ENCODE peak calls at places on chromosomes 6 and 20, in nine cellular contexts. J is H9, U is uterus, G is transverse colon, Y is lung, B is Peyer's patch, S is hepatocyte, H is PC-3, D is heart right ventricle. N is an unnamed sample.

GRCh38 chr6:4381379-4381778 is 246.0 kb upstream of the ECI2 start:
- DNase-seq in J (no peak), U (no peak), G (no peak), Y (no peak), B (no peak), S (no peak), H (no peak), D (peak), N (no peak)

GRCh38 chr20:24694157-24694726 is 224.8 kb downstream of the SYNDIG1 start:
- DNase-seq in J (peak), U (no peak), G (no peak), Y (peak), B (peak), S (no peak), H (no peak), D (peak), N (no peak)

GRCh38 chr20:49508435-49509199 is 26.1 kb upstream of the KCNB1 start:
- DNase-seq in J (peak), U (no peak), G (no peak), Y (no peak), B (no peak), S (peak), H (peak), D (no peak), N (peak)

GRCh38 chr20:57950764-57951163 is 240.9 kb upstream of the PMEPA1 start:
- DNase-seq in J (no peak), U (no peak), G (no peak), Y (no peak), B (peak), S (no peak), H (no peak), D (no peak), N (no peak)

GRCh38 chr20:3766381-3766780 is 1.2 kb downstream of the ADISSP start:
- DNase-seq in J (no peak), U (no peak), G (no peak), Y (no peak), B (no peak), S (no peak), H (no peak), D (no peak), N (no peak)

GRCh38 chr20:45128066-45128465 is 3.8 kb upstream of the WFDC12 start:
- DNase-seq in J (no peak), U (no peak), G (no peak), Y (no peak), B (no peak), S (no peak), H (peak), D (no peak), N (peak)

GRCh38 chr6:134750669-134751068 is 199.2 kb downstream of the ALDH8A1 start:
- DNase-seq in J (no peak), U (no peak), G (no peak), Y (no peak), B (no peak), S (no peak), H (no peak), D (no peak), N (no peak)

GRCh38 chr20:40564997-40565680 is 123.9 kb downstream of the MAFB start:
- DNase-seq in J (no peak), U (peak), G (no peak), Y (no peak), B (no peak), S (peak), H (peak), D (no peak), N (peak)

GRCh38 chr20:58795181-58795922 is 55.4 kb downstream of the GNAS-AS1 start:
- DNase-seq in J (no peak), U (no peak), G (no peak), Y (no peak), B (no peak), S (no peak), H (no peak), D (no peak), N (no peak)

GRCh38 chr6:11258260-11259237 is 26.1 kb upstream of the NEDD9 start:
- DNase-seq in J (no peak), U (no peak), G (peak), Y (no peak), B (peak), S (peak), H (no peak), D (no peak), N (no peak)

GRCh38 chr6:157148391-157149323 is 174.7 kb downstream of the TMEM242 start:
- DNase-seq in J (no peak), U (peak), G (peak), Y (no peak), B (no peak), S (no peak), H (peak), D (peak), N (peak)
- H3K27ac ChIP-seq in J (no peak), U (peak), G (peak), Y (peak), B (no peak), S (no peak), H (peak), D (peak), N (peak)

DNA sequence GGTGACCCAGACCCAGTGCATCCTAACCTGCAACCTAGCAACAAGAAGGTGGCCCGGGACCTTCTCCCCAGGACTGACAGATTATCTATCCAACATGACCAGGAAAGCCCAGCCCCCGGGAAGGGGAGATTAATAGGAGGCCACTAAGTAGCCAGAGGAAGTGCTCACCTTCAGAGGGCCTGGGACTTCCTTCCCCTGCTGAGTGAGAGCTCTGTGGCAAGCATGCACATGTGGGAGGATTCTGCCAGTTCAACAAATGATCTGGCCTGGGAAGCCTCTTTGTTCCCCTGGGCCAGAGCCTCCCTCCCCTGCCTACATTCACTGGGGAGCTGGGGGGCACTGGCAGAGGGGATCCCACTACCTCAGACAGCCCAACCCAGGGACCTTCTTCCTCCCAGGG is 39.6 kb downstream of the SHLD1 start:
- DNase-seq in J (no peak), U (no peak), G (no peak), Y (no peak), B (no peak), S (no peak), H (no peak), D (no peak), N (no peak)
- TF ChIP-seq CTCF in J (no peak), U (no peak), G (no peak), Y (no peak), B (no peak), S (no peak), H (no peak), D (no peak), N (no peak)

DNA sequence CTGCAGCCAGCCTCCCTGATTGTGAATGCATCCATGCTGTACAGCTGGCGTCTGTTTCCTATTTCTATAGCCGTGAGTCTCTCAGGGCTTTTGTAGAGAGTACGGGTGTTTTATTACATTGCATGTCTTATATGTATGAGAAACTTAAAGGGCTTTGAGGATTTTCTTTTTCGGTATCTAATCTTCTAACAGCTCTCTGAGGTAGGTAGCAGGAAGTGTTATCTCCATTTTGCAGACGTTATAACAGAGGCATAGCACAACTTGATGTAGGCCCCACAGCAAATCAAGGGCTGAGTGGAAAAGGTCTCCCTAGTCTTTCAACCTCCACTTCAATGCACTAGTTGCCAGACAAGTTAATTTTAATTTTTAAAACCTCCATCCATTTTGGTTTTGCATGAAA is 272.8 kb downstream of the PRL start:
- DNase-seq in J (no peak), U (no peak), G (no peak), Y (no peak), B (no peak), S (no peak), H (no peak), D (no peak), N (no peak)
- H3K27ac ChIP-seq in J (no peak), U (no peak), G (no peak), Y (no peak), B (no peak), S (no peak), H (no peak), D (no peak), N (no peak)

GRCh38 chr6:13487122-13488014 is at the start of gene GFOD1:
- DNase-seq in J (peak), U (peak), G (peak), Y (peak), B (peak), S (peak), H (peak), D (peak), N (peak)
- TF ChIP-seq CTCF in J (peak), U (peak), G (peak), Y (no peak), B (peak), S (no peak), H (peak), D (no peak), N (no peak)

GRCh38 chr6:166558156-166559025 is 28.1 kb downstream of the RAMACL start:
- DNase-seq in J (no peak), U (no peak), G (no peak), Y (no peak), B (no peak), S (no peak), H (peak), D (no peak), N (no peak)
- H3K27ac ChIP-seq in J (no peak), U (no peak), G (no peak), Y (no peak), B (no peak), S (no peak), H (no peak), D (no peak), N (peak)

DNA sequence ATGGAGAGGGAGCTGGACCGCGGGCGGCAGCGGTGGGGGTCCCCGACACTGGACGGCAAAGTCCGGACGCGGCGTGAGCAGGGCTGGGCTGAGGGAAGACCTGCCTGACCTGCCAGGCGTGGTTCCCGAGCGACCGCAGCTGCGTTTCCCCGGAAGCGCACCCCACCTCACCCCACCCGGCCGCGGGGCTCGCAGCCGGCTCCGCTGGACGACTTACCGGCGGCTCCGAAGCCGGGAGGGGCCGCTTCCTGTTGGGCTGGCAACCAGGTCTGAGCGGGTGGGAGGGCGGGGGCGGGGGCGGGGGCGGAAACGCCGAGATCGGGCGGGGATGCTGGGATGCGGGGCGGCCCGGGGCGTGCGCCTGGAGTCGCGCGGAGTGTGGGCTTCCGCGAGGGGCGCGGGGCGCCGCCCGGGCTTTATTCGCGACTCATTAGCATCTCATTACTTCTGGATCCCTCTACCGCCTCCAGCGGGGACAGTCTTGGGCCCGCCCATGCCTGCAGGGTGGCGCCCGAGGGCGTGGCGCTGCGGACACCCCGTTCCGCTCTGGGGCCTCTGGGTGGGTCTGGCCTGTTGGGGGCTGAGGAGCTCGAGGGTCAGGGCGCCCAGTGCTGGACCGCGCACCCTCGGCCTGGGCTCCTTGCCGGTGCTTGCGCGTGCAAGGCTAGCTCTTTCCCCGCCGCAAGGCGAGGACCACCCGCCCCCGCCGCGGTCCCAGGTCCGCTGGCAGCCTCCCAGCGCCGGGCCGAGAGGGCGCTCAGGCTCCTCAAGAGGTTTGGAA is at the start of gene MICAL1:
- DNase-seq in J (peak), U (peak), G (peak), Y (peak), B (peak), S (peak), H (peak), D (peak), N (peak)
- TF ChIP-seq CTCF in J (peak), U (peak), G (peak), Y (no peak), B (peak), S (peak), H (no peak), D (peak), N (no peak)

DNA sequence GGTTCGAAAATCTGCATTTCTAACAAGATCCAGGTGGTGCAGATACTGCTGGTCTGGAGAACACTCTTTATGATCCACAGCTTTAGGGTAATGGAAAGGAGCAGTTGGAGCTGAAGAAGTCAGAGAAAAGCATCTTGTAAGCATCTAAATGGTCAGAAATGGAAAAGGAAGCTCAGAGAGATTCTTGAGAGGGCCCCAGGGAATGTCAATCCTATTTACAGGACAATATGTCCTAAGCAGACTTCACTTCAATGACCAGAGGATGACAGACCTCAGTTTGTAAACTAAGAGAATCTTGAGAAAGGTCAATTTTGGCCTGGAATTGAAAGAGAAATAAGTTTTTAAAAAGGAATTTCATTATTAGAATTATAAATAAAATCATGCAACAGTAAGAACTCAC is 8.4 kb downstream of the TSPYL1 start:
- DNase-seq in J (no peak), U (no peak), G (no peak), Y (no peak), B (no peak), S (no peak), H (no peak), D (no peak), N (no peak)
- H3K27ac ChIP-seq in J (no peak), U (no peak), G (no peak), Y (no peak), B (no peak), S (no peak), H (no peak), D (no peak), N (no peak)

GRCh38 chr6:43377710-43378229 is 8.3 kb upstream of the ZNF318 start:
- DNase-seq in J (no peak), U (no peak), G (no peak), Y (no peak), B (no peak), S (no peak), H (no peak), D (no peak), N (no peak)

GRCh38 chr6:43383021-43383667 is 13.7 kb upstream of the ZNF318 start:
- DNase-seq in J (no peak), U (no peak), G (no peak), Y (no peak), B (no peak), S (no peak), H (peak), D (no peak), N (peak)

GRCh38 chr6:43376551-43376981 is 7.1 kb upstream of the ZNF318 start:
- DNase-seq in J (no peak), U (no peak), G (no peak), Y (no peak), B (no peak), S (no peak), H (no peak), D (no peak), N (no peak)

GRCh38 chr6:43375693-43376092 is 6.2 kb upstream of the ZNF318 start:
- DNase-seq in J (no peak), U (no peak), G (no peak), Y (no peak), B (no peak), S (no peak), H (no peak), D (no peak), N (no peak)

GRCh38 chr6:43378631-43379030 is 9.2 kb upstream of the ZNF318 start:
- DNase-seq in J (no peak), U (no peak), G (no peak), Y (no peak), B (no peak), S (no peak), H (no peak), D (no peak), N (no peak)
- TF ChIP-seq CTCF in J (no peak), U (no peak), G (no peak), Y (no peak), B (no peak), S (no peak), H (no peak), D (no peak), N (no peak)